ENCODE peak calls at places on chromosomes 7 and 10, in four cellular contexts. P, G, A and D are unnamed samples.

GRCh38 chr10:3954615-3955014 is 169.6 kb upstream of the KLF6 start:
- DNase-seq in P (no peak), G (no peak), A (no peak), D (no peak)

GRCh38 chr10:20760450-20760849 is 136.7 kb downstream of the NEBL start:
- DNase-seq in P (peak), G (no peak), A (no peak), D (no peak)

GRCh38 chr7:2701406-2701805 is 13.4 kb downstream of the AMZ1 start:
- DNase-seq in P (no peak), G (no peak), A (no peak), D (no peak)

GRCh38 chr7:38411404-38411803 is 138.0 kb upstream of the TARP start:
- DNase-seq in P (peak), G (no peak), A (no peak), D (no peak)

GRCh38 chr7:130365093-130365492 is 15.2 kb upstream of the CPA1 start:
- DNase-seq in P (peak), G (no peak), A (no peak), D (no peak)

GRCh38 chr7:25965405-25966123 is 186.4 kb upstream of the NFE2L3 start:
- DNase-seq in P (no peak), G (no peak), A (no peak), D (no peak)

GRCh38 chr10:84696610-84697009 is 368.2 kb downstream of the CCSER2 start:
- DNase-seq in P (no peak), G (no peak), A (no peak), D (no peak)

GRCh38 chr7:9204571-9204970 is 771.2 kb downstream of the NXPH1 start:
- DNase-seq in P (peak), G (no peak), A (no peak), D (no peak)

GRCh38 chr10:93028881-93029280 is 31.7 kb upstream of the CYP26C1 start:
- DNase-seq in P (peak), G (peak), A (no peak), D (no peak)

GRCh38 chr7:133372337-133372736 is 119.5 kb downstream of the EXOC4 start:
- DNase-seq in P (no peak), G (no peak), A (no peak), D (no peak)

GRCh38 chr7:132881317-132881716 is 200.6 kb downstream of the CHCHD3 start:
- DNase-seq in P (no peak), G (no peak), A (no peak), D (no peak)

GRCh38 chr10:11743461-11744338 is 1.5 kb downstream of the ECHDC3 start:
- DNase-seq in P (no peak), G (no peak), A (no peak), D (no peak)

GRCh38 chr10:11742779-11743298 is 657 bp downstream of the ECHDC3 start:
- DNase-seq in P (no peak), G (no peak), A (no peak), D (no peak)

GRCh38 chr10:11742009-11742778 is at the start of gene ECHDC3:
- DNase-seq in P (peak), G (no peak), A (no peak), D (no peak)

GRCh38 chr10:11740907-11741306 is 1.3 kb upstream of the ECHDC3 start:
- DNase-seq in P (no peak), G (no peak), A (no peak), D (no peak)

DNA sequence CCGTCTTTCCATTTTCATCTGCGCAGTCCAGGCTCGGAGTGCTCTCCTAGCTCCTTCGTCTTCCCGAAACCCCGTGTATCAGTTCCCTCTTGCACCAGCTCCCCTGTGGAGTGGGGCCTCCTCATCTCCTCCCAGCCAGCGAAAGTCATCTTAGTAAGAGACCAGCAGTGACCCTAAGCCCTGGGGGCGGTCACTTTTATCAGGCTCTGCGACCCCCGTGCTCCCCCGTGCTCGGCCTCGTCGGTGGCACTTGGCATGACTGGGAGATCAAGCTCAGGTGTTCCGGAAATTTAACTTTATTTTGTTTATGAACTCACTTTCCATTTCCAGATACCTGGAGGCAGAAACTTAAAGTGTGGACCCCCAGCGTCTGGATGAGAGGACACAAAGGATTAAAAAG is 574 bp upstream of the ECHDC3 start:
- DNase-seq in P (no peak), G (no peak), A (no peak), D (no peak)
- H3K4me3 ChIP-seq in P (peak), G (peak), A (peak), D (peak)

GRCh38 chr7:110095372-110096052 is 995.4 kb upstream of the LRRN3 start:
- DNase-seq in P (no peak), G (no peak), A (no peak), D (no peak)

GRCh38 chr7:110084177-110084807 is 1006.6 kb upstream of the LRRN3 start:
- DNase-seq in P (no peak), G (peak), A (no peak), D (no peak)

GRCh38 chr7:110090113-110090820 is 1000.7 kb upstream of the LRRN3 start:
- DNase-seq in P (peak), G (no peak), A (peak), D (peak)
- TF ChIP-seq CTCF in P (peak), G (peak), A (peak), D (peak)

GRCh38 chr10:113058175-113058961 is 108.3 kb downstream of the TCF7L2 start:
- DNase-seq in P (peak), G (peak), A (no peak), D (no peak)
- H3K4me3 ChIP-seq in P (peak), G (peak), A (peak), D (peak)

GRCh38 chr10:125192005-125192404 is 31.6 kb upstream of the CTBP2 start:
- DNase-seq in P (no peak), G (no peak), A (no peak), D (no peak)
- TF ChIP-seq CTCF in P (no peak), G (no peak), A (no peak), D (no peak)

GRCh38 chr10:23158370-23158769 is 33.7 kb upstream of the PTF1A start:
- DNase-seq in P (peak), G (peak), A (peak), D (peak)
- H3K4me3 ChIP-seq in P (no peak), G (no peak), A (no peak), D (no peak)

DNA sequence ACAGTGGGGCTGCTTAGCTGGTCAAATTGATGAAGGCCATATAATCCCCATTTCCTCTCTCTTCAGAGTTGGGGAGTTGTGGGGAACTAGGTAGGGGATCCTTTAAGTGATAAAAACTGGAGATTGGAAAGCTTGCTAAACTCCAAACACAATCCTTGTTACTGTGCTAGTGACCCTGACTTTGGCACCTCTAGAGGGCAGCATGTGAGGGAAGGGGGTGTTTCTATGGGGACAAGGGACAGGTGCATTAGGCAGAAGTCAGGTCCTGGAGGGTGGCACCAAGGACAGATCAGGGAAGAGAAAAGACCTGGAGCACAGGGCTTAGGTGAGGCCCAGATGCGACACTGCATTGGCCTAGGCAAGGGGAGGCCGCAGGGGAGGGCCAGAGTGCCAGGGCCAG is 66.9 kb downstream of the CDHR3 start:
- DNase-seq in P (no peak), G (no peak), A (no peak), D (no peak)
- TF ChIP-seq CTCF in P (no peak), G (no peak), A (no peak), D (no peak)

GRCh38 chr10:89838002-89838615 is 136.7 kb downstream of the KIF20B start:
- DNase-seq in P (no peak), G (no peak), A (no peak), D (no peak)

GRCh38 chr10:89837173-89838001 is 136.0 kb downstream of the KIF20B start:
- DNase-seq in P (peak), G (no peak), A (no peak), D (no peak)

DNA sequence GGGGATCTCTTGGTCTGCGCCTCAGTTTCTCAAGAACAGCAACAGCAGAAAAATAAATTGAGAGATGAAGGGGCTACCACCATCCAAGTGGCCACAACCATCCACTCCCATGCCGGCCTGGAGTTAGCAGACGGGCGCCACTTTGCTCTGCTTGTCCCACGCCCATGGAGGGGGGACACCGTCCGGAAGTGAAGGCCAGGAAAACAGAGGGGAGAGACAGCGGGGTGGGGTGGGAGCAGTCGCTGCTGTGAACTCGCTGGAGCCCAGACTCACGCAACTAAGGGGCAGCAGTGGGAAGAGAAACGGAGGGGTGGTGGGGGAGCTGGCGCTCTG is 135.4 kb downstream of the KIF20B start:
- DNase-seq in P (no peak), G (no peak), A (no peak), D (no peak)
- H3K4me3 ChIP-seq in P (peak), G (peak), A (peak), D (peak)

GRCh38 chr10:110600487-110601101 is 33.1 kb downstream of the SMC3 start:
- DNase-seq in P (peak), G (peak), A (peak), D (peak)
- TF ChIP-seq CTCF in P (peak), G (peak), A (peak), D (peak)

GRCh38 chr7:6012355-6013104 is 3.5 kb downstream of the AIMP2 start:
- DNase-seq in P (no peak), G (no peak), A (no peak), D (no peak)

GRCh38 chr7:6016653-6016966 is 7.5 kb downstream of the AIMP2 start:
- DNase-seq in P (no peak), G (no peak), A (no peak), D (no peak)

GRCh38 chr7:6011541-6011940 is 2.5 kb downstream of the AIMP2 start:
- DNase-seq in P (no peak), G (no peak), A (no peak), D (no peak)

GRCh38 chr7:6015917-6016652 is 7.0 kb downstream of the AIMP2 start:
- DNase-seq in P (peak), G (peak), A (peak), D (no peak)
- H3K4me3 ChIP-seq in P (no peak), G (no peak), A (no peak), D (no peak)

DNA sequence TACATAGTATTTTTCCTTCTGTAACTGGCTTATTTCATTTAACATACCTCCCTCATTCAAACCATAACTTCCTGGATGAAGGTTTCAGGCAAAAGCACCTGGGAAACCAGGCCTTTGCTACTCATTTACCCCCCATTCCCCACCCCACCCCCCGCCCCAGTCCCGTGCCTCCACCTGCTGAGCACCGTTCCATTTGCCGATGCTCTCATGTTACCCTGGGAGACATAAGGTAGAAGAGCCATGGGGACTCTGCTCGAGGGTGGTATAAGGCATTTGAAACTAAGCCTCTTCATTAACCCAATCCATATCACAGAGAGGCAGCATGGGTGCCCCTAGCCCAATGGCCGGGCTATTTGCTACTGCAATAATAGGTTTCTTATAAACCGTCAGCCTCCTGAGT is 22.2 kb upstream of the MCM10 start:
- DNase-seq in P (no peak), G (no peak), A (no peak), D (no peak)
- TF ChIP-seq CTCF in P (no peak), G (no peak), A (no peak), D (no peak)